ENCODE peak calls at places on chromosomes 7 and 10, in eight cellular contexts. R is T-helper 9 cell, U is germinal center, P is keratinocyte, E is kidney, W is hypothalamus, N is mesothelial cell of epicardium, I is SK-N-SH. L is an unnamed sample.

GRCh38 chr7:47228386-47229014 is 353.4 kb downstream of the TNS3 start:
- DNase-seq in N (no peak), P (no peak), R (no peak), I (peak; percentile 40), U (peak; percentile 55), E (peak; percentile 62), W (no peak), L (no peak)

GRCh38 chr7:129952164-129952652 is 552 bp downstream of the UBE2H start:
- DNase-seq in E (peak; percentile 82), N (no peak), R (peak; percentile 11), P (no peak), U (peak; percentile 60), W (peak; percentile 54), I (no peak), L (no peak)

GRCh38 chr7:131555565-131556054 is 818 bp downstream of the PODXL start:
- DNase-seq in E (no peak), N (no peak), W (no peak), I (no peak), U (peak; percentile 24), R (no peak), P (no peak), L (peak; percentile 23)

GRCh38 chr10:94757916-94758315 is 4.6 kb upstream of the CYP2C19 start:
- DNase-seq in W (no peak), R (no peak), I (no peak), E (no peak), P (no peak), N (no peak), U (no peak), L (no peak)

GRCh38 chr7:66140924-66141323 is 26.3 kb downstream of the CRCP start:
- DNase-seq in I (peak; percentile 52), P (peak; percentile 26), E (peak; percentile 88), R (no peak), W (peak; percentile 42), U (no peak), N (peak; percentile 36), L (no peak)

GRCh38 chr10:50740351-50740688 is 584 bp downstream of the ASAH2B start:
- DNase-seq in W (no peak), I (no peak), P (no peak), E (no peak), N (no peak), R (no peak), U (peak; percentile 0), L (no peak)

GRCh38 chr7:91183408-91183807 is 80.8 kb upstream of the FZD1 start:
- DNase-seq in U (no peak), P (no peak), E (no peak), W (no peak), I (no peak), N (no peak), R (no peak), L (no peak)

GRCh38 chr7:1325646-1326510 is 93.2 kb downstream of the UNCX start:
- DNase-seq in R (no peak), U (no peak), E (peak; percentile 72), P (no peak), I (peak; percentile 51), N (peak; percentile 15), W (no peak), L (no peak)

GRCh38 chr10:130751851-130752250 is 559.7 kb downstream of the TCERG1L start:
- DNase-seq in P (no peak), U (no peak), W (no peak), R (no peak), N (peak; percentile 2), E (peak; percentile 26), I (no peak), L (no peak)

GRCh38 chr10:87546221-87546620 is 41.5 kb downstream of the MINPP1 start:
- DNase-seq in E (no peak), W (no peak), N (no peak), R (no peak), I (no peak), U (no peak), P (no peak), L (no peak)

GRCh38 chr10:107631876-107632275 is 467.4 kb upstream of the SORCS1 start:
- DNase-seq in U (no peak), W (no peak), N (no peak), I (no peak), R (no peak), E (no peak), P (no peak), L (no peak)

GRCh38 chr7:81256991-81257390 is 338.1 kb upstream of the SEMA3C start:
- DNase-seq in E (no peak), W (no peak), P (no peak), U (no peak), R (no peak), I (no peak), N (no peak), L (no peak)

GRCh38 chr10:125370578-125370977 is 210.2 kb upstream of the CTBP2 start:
- DNase-seq in R (no peak), I (no peak), E (peak; percentile 42), N (peak; percentile 40), P (no peak), W (no peak), U (no peak), L (no peak)

GRCh38 chr7:117019786-117020604 is 66.7 kb downstream of the ST7 start:
- DNase-seq in W (peak; percentile 83), U (no peak), R (no peak), P (no peak), N (peak; percentile 54), I (peak; percentile 78), E (peak; percentile 72), L (no peak)

GRCh38 chr7:116912269-116912909 is 40.9 kb upstream of the ST7 start:
- DNase-seq in P (no peak), E (no peak), I (no peak), R (no peak), N (no peak), U (no peak), W (no peak), L (no peak)

GRCh38 chr10:72353028-72353962 is 1.4 kb downstream of the DNAJB12 start:
- DNase-seq in E (no peak), U (no peak), P (no peak), R (no peak), N (no peak), W (no peak), I (peak; percentile 42), L (no peak)

GRCh38 chr10:48634198-48634983 is 29.5 kb upstream of the ARHGAP22 start:
- DNase-seq in E (peak; percentile 63), U (peak; percentile 81), N (no peak), W (peak; percentile 43), I (no peak), P (no peak), R (no peak), L (peak; percentile 67)

GRCh38 chr7:32588657-32589056 is 93.4 kb downstream of the AVL9 start:
- DNase-seq in I (no peak), R (no peak), P (no peak), U (no peak), E (no peak), W (no peak), N (no peak), L (no peak)

GRCh38 chr7:95420996-95421846 is 13.6 kb downstream of the PON2 start:
- DNase-seq in W (peak; percentile 37), N (no peak), R (no peak), E (no peak), U (no peak), I (no peak), P (no peak), L (no peak)

GRCh38 chr7:44754802-44755697 is 6.4 kb downstream of the ZMIZ2 start:
- DNase-seq in U (no peak), R (no peak), W (no peak), E (no peak), I (no peak), N (no peak), P (no peak), L (no peak)

GRCh38 chr10:104256335-104257080 is 1.8 kb downstream of the GSTO1 start:
- DNase-seq in R (no peak), I (peak; percentile 23), E (no peak), P (no peak), N (no peak), W (no peak), U (no peak), L (no peak)

GRCh38 chr10:63434866-63435854 is 30.6 kb downstream of the JMJD1C start:
- DNase-seq in P (no peak), E (no peak), N (no peak), U (no peak), W (no peak), R (no peak), I (no peak), L (no peak)

GRCh38 chr10:17209931-17210330 is 8.5 kb upstream of the TRDMT1 start:
- DNase-seq in N (no peak), U (no peak), E (no peak), I (no peak), W (no peak), P (no peak), R (no peak), L (no peak)

GRCh38 chr7:58086871-58087535 is 637.0 kb downstream of the ZNF716 start:
- DNase-seq in I (peak; percentile 2), E (peak; percentile 79), R (no peak), N (peak; percentile 18), P (no peak), U (no peak), W (no peak), L (no peak)

GRCh38 chr7:90266808-90267207 is 21.8 kb downstream of the CFAP69 start:
- DNase-seq in R (no peak), U (no peak), W (no peak), I (no peak), E (no peak), P (no peak), N (no peak), L (no peak)

GRCh38 chr10:93073539-93074136 is at the start of gene CYP26A1:
- DNase-seq in E (no peak), N (no peak), U (peak; percentile 45), P (no peak), R (no peak), W (no peak), I (peak; percentile 64), L (no peak)

GRCh38 chr10:123761666-123762230 is 95.6 kb downstream of the GPR26 start:
- DNase-seq in U (no peak), I (no peak), R (no peak), W (no peak), N (no peak), P (no peak), E (no peak), L (no peak)

GRCh38 chr7:78173192-78173591 is 374.6 kb downstream of the PHTF2 start:
- DNase-seq in W (no peak), P (no peak), R (no peak), E (no peak), N (no peak), I (no peak), U (no peak), L (no peak)

GRCh38 chr7:108584211-108584610 is 14.5 kb downstream of the DNAJB9 start:
- DNase-seq in W (no peak), N (no peak), U (no peak), E (no peak), R (no peak), P (no peak), I (no peak), L (no peak)

GRCh38 chr7:28362812-28363211 is 49.5 kb upstream of the CREB5 start:
- DNase-seq in U (peak; percentile 19), E (no peak), N (no peak), I (no peak), P (no peak), W (no peak), R (no peak), L (no peak)

GRCh38 chr10:89478739-89479116 is 56.7 kb downstream of the SLC16A12 start:
- DNase-seq in I (no peak), W (no peak), P (no peak), N (no peak), U (no peak), E (no peak), R (no peak), L (no peak)

GRCh38 chr10:73867126-73867807 is 7.1 kb downstream of the CAMK2G start:
- DNase-seq in R (no peak), I (no peak), E (no peak), N (no peak), W (no peak), P (no peak), U (no peak), L (no peak)

GRCh38 chr7:119397156-119397555 is 875.8 kb upstream of the KCND2 start:
- DNase-seq in I (no peak), W (no peak), E (no peak), R (no peak), N (no peak), U (no peak), P (no peak), L (no peak)

GRCh38 chr7:123460616-123461015 is 73.8 kb downstream of the IQUB start:
- DNase-seq in I (no peak), P (no peak), W (no peak), R (no peak), U (no peak), N (no peak), E (no peak), L (no peak)